ENCODE peak calls at places on chromosomes 2 and 18, in five cellular contexts. Q is HCT116, J is brain microvascular endothelial cell, U is DND-41, S is A673. M is an unnamed sample. For H3K27me3 and H3K36me3, the result is how much of the 10 kb centered on the place peaks cover.

GRCh38 chr2:35447816-35448215 is 907.8 kb upstream of the CRIM1 start:
- DNase-seq in Q (no peak), J (no peak), U (no peak), S (no peak), M (no peak)

GRCh38 chr2:240946654-240947053 is 40.5 kb downstream of the CROCC2 start:
- DNase-seq in Q (no peak), J (no peak), U (no peak), S (no peak), M (no peak)

GRCh38 chr2:65024149-65024829 is 31.9 kb upstream of the CEP68 start:
- DNase-seq in Q (peak), J (peak), U (no peak), S (peak), M (no peak)

GRCh38 chr2:230643576-230644291 is 68.9 kb upstream of the CAB39 start:
- DNase-seq in Q (no peak), J (no peak), U (no peak), S (no peak), M (no peak)

GRCh38 chr2:21779786-21780185 is 656.0 kb downstream of the TDRD15 start:
- DNase-seq in Q (no peak), J (no peak), U (no peak), S (no peak), M (no peak)

GRCh38 chr2:52934354-52934898 is 833.2 kb upstream of the CHAC2 start:
- DNase-seq in Q (peak), J (peak), U (no peak), S (no peak), M (no peak)

GRCh38 chr2:202583709-202584219 is 51.0 kb upstream of the FAM117B start:
- DNase-seq in Q (no peak), J (no peak), U (no peak), S (no peak), M (no peak)

GRCh38 chr2:9236867-9237266 is 30.3 kb downstream of the ASAP2 start:
- DNase-seq in Q (no peak), J (no peak), U (no peak), S (no peak), M (no peak)

GRCh38 chr18:37483984-37484892 is 81.4 kb downstream of the CELF4 start:
- DNase-seq in Q (no peak), J (no peak), U (no peak), S (no peak), M (no peak)
- H3K27me3 ChIP-seq in Q (under half), J (under half), U (under half), S (half or more), M (under half)

GRCh38 chr2:218970916-218971315 is 11.4 kb downstream of the CDK5R2 start:
- DNase-seq in Q (no peak), J (no peak), U (no peak), S (no peak), M (no peak)
- H3K4me3 ChIP-seq in Q (no peak), J (no peak), U (no peak), S (no peak), M (no peak)

DNA sequence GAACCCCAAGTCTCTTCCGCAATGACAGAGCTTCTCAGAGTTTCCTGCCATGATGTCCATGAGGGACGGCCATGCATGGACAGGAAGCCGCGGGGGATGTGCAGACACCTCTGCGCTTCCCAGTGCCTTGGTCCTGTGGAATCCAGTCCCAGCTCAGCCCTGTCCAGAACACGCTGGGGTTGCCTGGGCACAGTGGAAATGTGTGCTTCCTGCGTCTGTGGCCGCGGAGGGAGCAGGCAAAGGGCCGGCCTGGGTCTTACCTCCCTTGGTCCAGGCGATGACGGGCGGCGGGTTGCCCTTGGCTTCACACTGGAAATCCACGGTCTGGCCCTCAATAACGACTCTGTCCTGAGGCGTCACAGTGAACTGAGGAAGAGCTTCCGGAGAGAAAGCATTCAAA is 79.6 kb downstream of the PXDN start:
- DNase-seq in Q (no peak), J (no peak), U (no peak), S (no peak), M (no peak)
- H3K36me3 ChIP-seq in Q (under half), J (half or more), U (under half), S (half or more), M (under half)

DNA sequence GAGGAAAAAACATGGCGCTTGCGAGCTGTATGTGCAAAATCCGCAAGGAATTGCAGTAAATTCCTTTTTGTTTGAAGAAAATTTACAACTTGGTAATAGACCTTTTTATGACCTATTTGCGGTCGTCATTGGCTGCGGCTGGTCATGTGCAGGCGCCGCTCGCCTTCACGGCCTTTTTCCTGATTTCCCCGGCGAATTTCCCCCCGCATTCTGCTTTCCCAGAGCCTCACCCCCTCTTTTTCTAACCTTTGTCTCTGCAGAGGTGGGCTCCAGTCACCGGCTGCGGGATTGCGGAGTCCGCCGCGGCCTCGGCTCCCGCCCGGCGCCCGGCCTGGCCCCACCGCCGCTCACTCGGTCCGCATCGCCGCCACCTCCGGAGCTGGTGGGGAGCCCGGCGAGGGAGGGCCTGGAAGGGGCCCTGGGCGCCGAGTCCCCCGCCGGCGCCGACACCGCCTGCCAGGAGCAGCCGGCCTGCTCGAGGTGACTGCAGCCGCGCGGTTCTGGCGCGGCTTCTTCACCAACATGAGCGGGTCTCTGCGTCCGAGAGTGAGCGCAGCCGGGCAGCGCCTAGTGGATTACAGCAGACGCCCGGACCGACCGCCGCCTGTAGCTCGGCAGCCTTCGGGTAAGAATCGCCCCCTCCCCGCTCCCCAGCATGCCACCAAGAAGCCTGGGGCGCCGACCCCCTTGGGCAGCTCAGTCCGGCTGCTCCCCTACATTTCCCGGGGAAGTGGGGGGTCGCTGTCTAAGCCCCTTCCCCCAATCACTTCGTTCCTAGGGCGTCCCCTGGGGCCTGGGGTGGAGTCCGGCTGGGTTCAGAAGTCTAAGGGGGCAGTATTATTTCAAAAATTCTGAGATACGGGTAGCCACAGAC is 7.1 kb downstream of the HOXD8 start:
- DNase-seq in Q (no peak), J (no peak), U (no peak), S (peak), M (no peak)
- H3K27me3 ChIP-seq in Q (under half), J (half or more), U (under half), S (under half), M (half or more)

DNA sequence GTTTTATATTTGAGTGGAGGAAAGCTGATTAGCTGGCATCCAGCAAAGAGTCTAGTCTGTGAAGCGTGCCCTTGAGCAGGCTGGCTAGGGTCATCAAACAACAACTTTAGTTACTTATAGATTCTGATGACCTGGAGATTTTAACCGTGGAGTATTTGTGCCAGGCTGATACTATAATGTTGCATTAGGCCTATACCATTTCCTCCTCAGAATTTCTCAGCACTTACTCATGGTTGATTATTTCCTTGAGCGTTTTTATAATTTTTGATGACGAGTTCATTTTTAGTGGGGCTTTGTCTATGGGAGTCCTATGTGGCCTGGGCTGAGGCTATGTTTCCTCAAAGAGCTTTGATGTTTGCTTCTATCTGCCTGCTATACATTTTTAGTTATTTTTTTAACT is 6.4 kb upstream of the MCFD2 start:
- DNase-seq in Q (no peak), J (no peak), U (no peak), S (no peak), M (no peak)
- H3K4me3 ChIP-seq in Q (no peak), J (no peak), U (peak), S (no peak), M (no peak)

M was measured in CD8-positive, alpha-beta memory T cell.